ENCODE peak calls at places on chromosome 16, in ten cellular contexts. One of them, this sample, is unnamed.

GRCh38 chr16:77437859-77438258 is 3.0 kb upstream of the ADAMTS18 start:
- DNase-seq in GM03348: no peak
- DNase-seq in myocyte: peak
- DNase-seq in PC-3: no peak
- DNase-seq in activated CD4-positive, alpha-beta T cell treated with anti-CD3 and anti-CD28 coated beads, Interleukin-2, amount 50 U/mL, for 1 hour: no peak
- DNase-seq in Peyer's patch: no peak
- DNase-seq in GM12891: no peak
- DNase-seq in GM20000: no peak
- DNase-seq in stimulated activated CD8-positive, alpha-beta memory T cell treated with anti-CD3 and anti-CD28 coated beads, Interleukin-15, amount 100 ng/mL, for 24 hours: no peak
- DNase-seq in T-helper 17 cell: no peak
- DNase-seq in this sample: no peak

GRCh38 chr16:89410322-89410721 is 80.0 kb downstream of the ANKRD11 start:
- DNase-seq in GM03348: no peak
- DNase-seq in myocyte: no peak
- DNase-seq in PC-3: no peak
- DNase-seq in activated CD4-positive, alpha-beta T cell treated with anti-CD3 and anti-CD28 coated beads, Interleukin-2, amount 50 U/mL, for 1 hour: no peak
- DNase-seq in Peyer's patch: no peak
- DNase-seq in GM12891: no peak
- DNase-seq in GM20000: no peak
- DNase-seq in stimulated activated CD8-positive, alpha-beta memory T cell treated with anti-CD3 and anti-CD28 coated beads, Interleukin-15, amount 100 ng/mL, for 24 hours: no peak
- DNase-seq in T-helper 17 cell: no peak
- DNase-seq in this sample: no peak

GRCh38 chr16:78154729-78155461 is 55.4 kb downstream of the WWOX start:
- DNase-seq in GM03348: no peak
- DNase-seq in myocyte: no peak
- DNase-seq in PC-3: no peak
- DNase-seq in activated CD4-positive, alpha-beta T cell treated with anti-CD3 and anti-CD28 coated beads, Interleukin-2, amount 50 U/mL, for 1 hour: no peak
- DNase-seq in Peyer's patch: no peak
- DNase-seq in GM12891: no peak
- DNase-seq in GM20000: no peak
- DNase-seq in stimulated activated CD8-positive, alpha-beta memory T cell treated with anti-CD3 and anti-CD28 coated beads, Interleukin-15, amount 100 ng/mL, for 24 hours: no peak
- DNase-seq in T-helper 17 cell: no peak
- DNase-seq in this sample: no peak

GRCh38 chr16:73420244-73421040 is 372.5 kb upstream of the ZFHX3 start:
- DNase-seq in GM03348: no peak
- DNase-seq in myocyte: no peak
- DNase-seq in PC-3: peak
- DNase-seq in activated CD4-positive, alpha-beta T cell treated with anti-CD3 and anti-CD28 coated beads, Interleukin-2, amount 50 U/mL, for 1 hour: no peak
- DNase-seq in Peyer's patch: no peak
- DNase-seq in GM12891: no peak
- DNase-seq in GM20000: no peak
- DNase-seq in stimulated activated CD8-positive, alpha-beta memory T cell treated with anti-CD3 and anti-CD28 coated beads, Interleukin-15, amount 100 ng/mL, for 24 hours: no peak
- DNase-seq in T-helper 17 cell: no peak
- DNase-seq in this sample: no peak

GRCh38 chr16:66660422-66661209 is 35.9 kb downstream of the CMTM4 start:
- DNase-seq in GM03348: peak
- DNase-seq in myocyte: peak
- DNase-seq in PC-3: peak
- DNase-seq in activated CD4-positive, alpha-beta T cell treated with anti-CD3 and anti-CD28 coated beads, Interleukin-2, amount 50 U/mL, for 1 hour: no peak
- DNase-seq in Peyer's patch: no peak
- DNase-seq in GM12891: no peak
- DNase-seq in GM20000: no peak
- DNase-seq in stimulated activated CD8-positive, alpha-beta memory T cell treated with anti-CD3 and anti-CD28 coated beads, Interleukin-15, amount 100 ng/mL, for 24 hours: no peak
- DNase-seq in T-helper 17 cell: no peak
- DNase-seq in this sample: no peak

GRCh38 chr16:8808613-8809353 is 11.1 kb downstream of the PMM2 start:
- DNase-seq in GM03348: no peak
- DNase-seq in myocyte: peak
- DNase-seq in PC-3: no peak
- DNase-seq in activated CD4-positive, alpha-beta T cell treated with anti-CD3 and anti-CD28 coated beads, Interleukin-2, amount 50 U/mL, for 1 hour: no peak
- DNase-seq in Peyer's patch: no peak
- DNase-seq in GM12891: no peak
- DNase-seq in GM20000: no peak
- DNase-seq in stimulated activated CD8-positive, alpha-beta memory T cell treated with anti-CD3 and anti-CD28 coated beads, Interleukin-15, amount 100 ng/mL, for 24 hours: no peak
- DNase-seq in T-helper 17 cell: no peak
- DNase-seq in this sample: no peak

GRCh38 chr16:88357306-88358032 is 25.3 kb upstream of the ZNF469 start:
- DNase-seq in GM03348: no peak
- DNase-seq in myocyte: no peak
- DNase-seq in PC-3: no peak
- DNase-seq in activated CD4-positive, alpha-beta T cell treated with anti-CD3 and anti-CD28 coated beads, Interleukin-2, amount 50 U/mL, for 1 hour: no peak
- DNase-seq in Peyer's patch: no peak
- DNase-seq in GM12891: no peak
- DNase-seq in GM20000: no peak
- DNase-seq in stimulated activated CD8-positive, alpha-beta memory T cell treated with anti-CD3 and anti-CD28 coated beads, Interleukin-15, amount 100 ng/mL, for 24 hours: no peak
- DNase-seq in T-helper 17 cell: no peak
- DNase-seq in this sample: peak

GRCh38 chr16:17331071-17331521 is 139.7 kb downstream of the XYLT1 start:
- DNase-seq in GM03348: peak
- DNase-seq in myocyte: no peak
- DNase-seq in PC-3: no peak
- DNase-seq in activated CD4-positive, alpha-beta T cell treated with anti-CD3 and anti-CD28 coated beads, Interleukin-2, amount 50 U/mL, for 1 hour: no peak
- DNase-seq in Peyer's patch: no peak
- DNase-seq in GM12891: no peak
- DNase-seq in GM20000: no peak
- DNase-seq in stimulated activated CD8-positive, alpha-beta memory T cell treated with anti-CD3 and anti-CD28 coated beads, Interleukin-15, amount 100 ng/mL, for 24 hours: no peak
- DNase-seq in T-helper 17 cell: no peak
- DNase-seq in this sample: no peak

GRCh38 chr16:2609827-2610470 is 72.1 kb downstream of the PDPK1 start:
- DNase-seq in GM03348: no peak
- DNase-seq in myocyte: no peak
- DNase-seq in PC-3: no peak
- DNase-seq in activated CD4-positive, alpha-beta T cell treated with anti-CD3 and anti-CD28 coated beads, Interleukin-2, amount 50 U/mL, for 1 hour: no peak
- DNase-seq in Peyer's patch: no peak
- DNase-seq in GM12891: no peak
- DNase-seq in GM20000: no peak
- DNase-seq in stimulated activated CD8-positive, alpha-beta memory T cell treated with anti-CD3 and anti-CD28 coated beads, Interleukin-15, amount 100 ng/mL, for 24 hours: no peak
- DNase-seq in T-helper 17 cell: no peak
- DNase-seq in this sample: peak

GRCh38 chr16:71672125-71672524 is 46.1 kb downstream of the MARVELD3 start:
- DNase-seq in GM03348: no peak
- DNase-seq in myocyte: peak
- DNase-seq in PC-3: no peak
- DNase-seq in activated CD4-positive, alpha-beta T cell treated with anti-CD3 and anti-CD28 coated beads, Interleukin-2, amount 50 U/mL, for 1 hour: no peak
- DNase-seq in Peyer's patch: no peak
- DNase-seq in GM12891: no peak
- DNase-seq in GM20000: no peak
- DNase-seq in stimulated activated CD8-positive, alpha-beta memory T cell treated with anti-CD3 and anti-CD28 coated beads, Interleukin-15, amount 100 ng/mL, for 24 hours: no peak
- DNase-seq in T-helper 17 cell: no peak
- DNase-seq in this sample: no peak

GRCh38 chr16:74325331-74325730 is 28.7 kb downstream of the PSMD7 start:
- DNase-seq in GM03348: no peak
- DNase-seq in myocyte: no peak
- DNase-seq in PC-3: no peak
- DNase-seq in activated CD4-positive, alpha-beta T cell treated with anti-CD3 and anti-CD28 coated beads, Interleukin-2, amount 50 U/mL, for 1 hour: no peak
- DNase-seq in Peyer's patch: no peak
- DNase-seq in GM12891: no peak
- DNase-seq in GM20000: no peak
- DNase-seq in stimulated activated CD8-positive, alpha-beta memory T cell treated with anti-CD3 and anti-CD28 coated beads, Interleukin-15, amount 100 ng/mL, for 24 hours: no peak
- DNase-seq in T-helper 17 cell: no peak
- DNase-seq in this sample: no peak

GRCh38 chr16:5604770-5605169 is 507.2 kb upstream of the EEF2KMT start:
- DNase-seq in GM03348: no peak
- DNase-seq in myocyte: no peak
- DNase-seq in PC-3: peak
- DNase-seq in activated CD4-positive, alpha-beta T cell treated with anti-CD3 and anti-CD28 coated beads, Interleukin-2, amount 50 U/mL, for 1 hour: no peak
- DNase-seq in Peyer's patch: no peak
- DNase-seq in GM12891: no peak
- DNase-seq in GM20000: peak
- DNase-seq in stimulated activated CD8-positive, alpha-beta memory T cell treated with anti-CD3 and anti-CD28 coated beads, Interleukin-15, amount 100 ng/mL, for 24 hours: no peak
- DNase-seq in T-helper 17 cell: no peak
- DNase-seq in this sample: no peak

GRCh38 chr16:87317766-87318121 is 552 bp upstream of the C16orf95 start:
- DNase-seq in GM03348: peak
- DNase-seq in myocyte: peak
- DNase-seq in PC-3: peak
- DNase-seq in activated CD4-positive, alpha-beta T cell treated with anti-CD3 and anti-CD28 coated beads, Interleukin-2, amount 50 U/mL, for 1 hour: no peak
- DNase-seq in Peyer's patch: no peak
- DNase-seq in GM12891: no peak
- DNase-seq in GM20000: peak
- DNase-seq in stimulated activated CD8-positive, alpha-beta memory T cell treated with anti-CD3 and anti-CD28 coated beads, Interleukin-15, amount 100 ng/mL, for 24 hours: no peak
- DNase-seq in T-helper 17 cell: no peak
- DNase-seq in this sample: no peak

GRCh38 chr16:188674-189073 is 8.4 kb downstream of the HBQ1 start:
- DNase-seq in GM03348: no peak
- DNase-seq in myocyte: no peak
- DNase-seq in PC-3: peak
- DNase-seq in activated CD4-positive, alpha-beta T cell treated with anti-CD3 and anti-CD28 coated beads, Interleukin-2, amount 50 U/mL, for 1 hour: no peak
- DNase-seq in Peyer's patch: no peak
- DNase-seq in GM12891: no peak
- DNase-seq in GM20000: peak
- DNase-seq in stimulated activated CD8-positive, alpha-beta memory T cell treated with anti-CD3 and anti-CD28 coated beads, Interleukin-15, amount 100 ng/mL, for 24 hours: no peak
- DNase-seq in T-helper 17 cell: no peak
- DNase-seq in this sample: no peak

This sample was measured in chondrocyte.